ENCODE peak calls at places on chromosomes 7 and 10, in nine cellular contexts. M is iPS DF 6.9, I is HCT116, X is IMR-90, K is stomach, A is AG04449, C is fibroblast of pulmonary artery, E is HAP-1, F is AG10803. N is an unnamed sample.

GRCh38 chr7:3312583-3312982 is 11.5 kb downstream of the SDK1 start:
- DNase-seq in I (no peak), C (no peak), M (no peak), K (no peak), E (no peak), F (no peak), A (no peak), X (no peak), N (no peak)

GRCh38 chr10:34334908-34335307 is 480.2 kb downstream of the PARD3 start:
- DNase-seq in A (no peak), M (no peak), E (no peak), K (no peak), I (no peak), F (no peak), X (no peak), C (no peak), N (no peak)

GRCh38 chr7:100585511-100586265 is at the start of gene LRCH4:
- DNase-seq in I (no peak), F (no peak), A (no peak), X (no peak), C (no peak), M (no peak), K (peak; percentile 73), E (no peak), N (no peak)

GRCh38 chr10:47311193-47311899 is 10.9 kb upstream of the GDF2 start:
- DNase-seq in I (no peak), X (no peak), A (no peak), K (peak; percentile 84), C (peak; percentile 10), F (no peak), M (no peak), E (no peak), N (no peak)

GRCh38 chr10:26156019-26156418 is 60.6 kb upstream of the GAD2 start:
- DNase-seq in C (no peak), A (no peak), F (no peak), X (no peak), K (no peak), I (no peak), M (no peak), E (no peak), N (no peak)

GRCh38 chr7:38311329-38311937 is 38.0 kb upstream of the TARP start:
- DNase-seq in F (no peak), A (no peak), K (no peak), C (no peak), M (no peak), E (peak; percentile 38), X (no peak), I (no peak), N (no peak)

GRCh38 chr10:58280982-58281752 is 12.2 kb downstream of the CISD1 start:
- DNase-seq in K (no peak), A (no peak), M (no peak), C (peak; percentile 7), X (peak; percentile 54), I (no peak), F (peak; percentile 34), E (no peak), N (no peak)

GRCh38 chr10:61960396-61961120 is 59.1 kb downstream of the ARID5B start:
- DNase-seq in C (no peak), X (peak; percentile 32), F (no peak), M (no peak), I (no peak), K (no peak), A (no peak), E (no peak), N (no peak)

GRCh38 chr7:112876877-112877276 is 86.7 kb upstream of the TMEM168 start:
- DNase-seq in A (no peak), F (no peak), K (no peak), M (no peak), C (no peak), I (no peak), E (no peak), X (peak; percentile 7), N (no peak)

DNA sequence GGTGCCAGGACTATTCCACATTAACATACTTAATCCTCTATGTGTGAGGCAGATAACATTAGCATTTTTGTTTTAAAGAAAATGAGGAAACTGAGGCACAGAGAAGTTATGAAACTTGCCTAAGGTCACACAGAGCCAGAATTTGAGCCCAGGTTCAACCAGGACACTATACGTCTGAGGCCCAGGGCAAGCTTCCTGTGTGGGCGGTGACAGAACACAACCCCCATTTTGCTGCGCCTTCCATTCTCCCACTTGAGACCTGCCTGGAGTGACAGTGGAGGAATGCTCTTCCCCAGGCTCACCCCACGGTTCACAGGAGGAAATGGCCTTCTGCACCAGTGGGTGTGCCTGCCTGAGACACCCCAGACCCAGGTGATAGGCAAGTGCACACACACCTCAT is 164.1 kb downstream of the SH3PXD2A start:
- DNase-seq in C (no peak), F (no peak), I (no peak), X (no peak), K (no peak), M (no peak), A (no peak), E (no peak), N (no peak)
- H3K4me3 ChIP-seq in C (no peak overlapping the region), F (no peak overlapping the region), I (peak overlapping the region; percentile 67), X (no peak overlapping the region), K (no peak overlapping the region), M (no peak overlapping the region), A (no peak overlapping the region), E (no peak overlapping the region), N (no peak overlapping the region)

DNA sequence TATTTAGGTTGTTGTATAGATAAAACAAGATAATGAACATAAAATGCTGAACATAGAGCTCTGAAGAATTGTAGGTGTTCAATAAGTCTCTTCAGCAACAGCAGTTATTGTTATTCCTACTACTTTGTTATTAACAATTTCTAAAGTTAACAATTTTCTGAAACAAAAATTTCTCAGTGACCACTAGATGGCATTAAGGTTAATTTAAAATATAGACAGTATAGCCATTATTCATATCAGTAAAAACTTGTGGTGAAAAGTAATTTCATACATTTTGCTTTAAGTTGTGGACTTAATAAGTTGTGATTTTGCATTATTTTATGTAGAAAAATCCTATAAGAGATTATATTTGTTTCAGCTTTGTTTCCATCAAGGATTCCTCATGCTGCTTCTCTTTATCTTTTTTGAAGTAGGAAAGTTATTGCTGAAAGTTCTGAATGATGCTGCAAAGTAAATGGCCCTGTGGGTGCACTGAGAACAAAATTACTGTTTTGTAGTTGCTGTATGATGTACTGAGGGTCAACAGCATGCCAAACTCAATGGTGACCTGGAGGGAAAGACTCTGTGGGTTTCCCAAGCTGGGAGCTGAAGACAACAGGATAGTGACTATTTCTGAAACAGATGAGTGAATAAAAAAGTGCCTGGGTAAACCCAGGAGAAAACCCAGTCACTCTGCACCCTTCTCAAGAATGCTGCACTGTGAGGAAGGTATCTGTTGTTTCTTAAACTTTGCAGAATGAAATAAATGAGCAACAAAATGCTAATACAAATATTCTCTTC is 253.6 kb downstream of the KIF20B start:
- DNase-seq in I (no peak), M (no peak), C (peak; percentile 21), A (no peak), F (no peak), K (no peak), E (peak; percentile 14), X (no peak), N (no peak)
- H3K4me3 ChIP-seq in I (no peak overlapping the region), M (no peak overlapping the region), C (no peak overlapping the region), A (no peak overlapping the region), F (no peak overlapping the region), K (no peak overlapping the region), E (no peak overlapping the region), X (no peak overlapping the region), N (no peak overlapping the region)

GRCh38 chr10:3992374-3993178 is 207.6 kb upstream of the KLF6 start:
- DNase-seq in X (no peak), K (no peak), C (no peak), A (no peak), E (no peak), F (no peak), M (no peak), I (no peak), N (no peak)
- H3K4me3 ChIP-seq in X (no peak overlapping the region), K (no peak overlapping the region), C (no peak overlapping the region), A (no peak overlapping the region), E (no peak overlapping the region), F (no peak overlapping the region), M (no peak overlapping the region), I (no peak overlapping the region), N (no peak overlapping the region)

DNA sequence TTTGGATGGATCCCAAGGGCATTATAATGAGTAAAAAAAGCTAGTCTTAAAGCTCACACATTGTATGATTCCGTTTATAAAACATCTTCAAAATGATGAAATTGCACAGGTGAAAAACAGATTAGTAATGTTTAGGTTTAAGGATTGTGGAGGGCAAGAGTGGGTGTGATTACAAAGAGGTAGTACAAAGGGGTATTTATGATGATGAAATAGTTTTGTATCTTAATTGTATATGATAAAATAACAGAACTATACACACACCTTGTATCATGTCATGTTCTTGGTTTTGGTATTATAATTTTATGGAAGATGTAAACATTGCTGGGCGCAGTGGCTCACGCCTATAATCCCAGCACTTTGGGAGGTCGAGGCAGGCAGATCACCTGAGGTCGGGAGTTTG is 2.8 kb upstream of the SSC4D start:
- DNase-seq in I (no peak), M (no peak), E (no peak), X (no peak), F (no peak), K (no peak), A (no peak), C (no peak), N (no peak)
- H3K4me3 ChIP-seq in I (no peak overlapping the region), M (no peak overlapping the region), E (no peak overlapping the region), X (no peak overlapping the region), F (no peak overlapping the region), K (no peak overlapping the region), A (no peak overlapping the region), C (no peak overlapping the region), N (no peak overlapping the region)

GRCh38 chr10:33178026-33178755 is 156.3 kb downstream of the NRP1 start:
- DNase-seq in X (no peak), M (no peak), A (no peak), K (no peak), I (no peak), F (no peak), E (peak; percentile 78), C (no peak), N (no peak)
- H3K4me3 ChIP-seq in X (no peak overlapping the region), M (no peak overlapping the region), A (no peak overlapping the region), K (no peak overlapping the region), I (no peak overlapping the region), F (no peak overlapping the region), E (no peak overlapping the region), C (no peak overlapping the region), N (no peak overlapping the region)

N was measured in HFF-Myc.